ENCODE peak calls at places on chromosomes 1 and 21, in seven cellular contexts. One of them, this sample, is unnamed.

GRCh38 chr1:26610781-26611180 is 81.2 kb downstream of the RPS6KA1 start:
- DNase-seq in NCI-H345: no peak
- DNase-seq in bronchial epithelial cell: no peak
- DNase-seq in substantia nigra: no peak
- DNase-seq in NCI-H2171 treated with DMSO at 0.1 percent for 48 hours: no peak
- DNase-seq in NCI-H1105: no peak
- DNase-seq in stimulated activated CD8-positive, alpha-beta memory T cell treated with anti-CD3 and anti-CD28 coated beads, Interleukin-7, amount 100 ng/mL, for 1 hour: no peak
- DNase-seq in this sample: no peak

GRCh38 chr1:30422251-30422650 is 301.1 kb downstream of the MATN1 start:
- DNase-seq in NCI-H345: no peak
- DNase-seq in NCI-H2171 treated with DMSO at 0.1 percent for 48 hours: no peak
- DNase-seq in substantia nigra: no peak
- DNase-seq in stimulated activated CD8-positive, alpha-beta memory T cell treated with anti-CD3 and anti-CD28 coated beads, Interleukin-7, amount 100 ng/mL, for 1 hour: no peak
- DNase-seq in NCI-H1105: no peak
- DNase-seq in bronchial epithelial cell: no peak
- DNase-seq in this sample: no peak

GRCh38 chr1:30704765-30705509 is 18.4 kb downstream of the MATN1 start:
- DNase-seq in stimulated activated CD8-positive, alpha-beta memory T cell treated with anti-CD3 and anti-CD28 coated beads, Interleukin-7, amount 100 ng/mL, for 1 hour: no peak
- DNase-seq in NCI-H2171 treated with DMSO at 0.1 percent for 48 hours: no peak
- DNase-seq in substantia nigra: no peak
- DNase-seq in NCI-H345: no peak
- DNase-seq in NCI-H1105: no peak
- DNase-seq in bronchial epithelial cell: no peak
- DNase-seq in this sample: no peak

GRCh38 chr21:13937236-13937635 is 273.5 kb downstream of the LIPI start:
- DNase-seq in NCI-H1105: no peak
- DNase-seq in stimulated activated CD8-positive, alpha-beta memory T cell treated with anti-CD3 and anti-CD28 coated beads, Interleukin-7, amount 100 ng/mL, for 1 hour: no peak
- DNase-seq in NCI-H345: no peak
- DNase-seq in NCI-H2171 treated with DMSO at 0.1 percent for 48 hours: no peak
- DNase-seq in substantia nigra: no peak
- DNase-seq in bronchial epithelial cell: no peak
- DNase-seq in this sample: no peak

GRCh38 chr1:55476445-55477015 is 261.4 kb upstream of the USP24 start:
- DNase-seq in substantia nigra: no peak
- DNase-seq in bronchial epithelial cell: no peak
- DNase-seq in NCI-H2171 treated with DMSO at 0.1 percent for 48 hours: no peak
- DNase-seq in NCI-H1105: peak; percentile 61
- DNase-seq in stimulated activated CD8-positive, alpha-beta memory T cell treated with anti-CD3 and anti-CD28 coated beads, Interleukin-7, amount 100 ng/mL, for 1 hour: no peak
- DNase-seq in NCI-H345: no peak
- DNase-seq in this sample: no peak

GRCh38 chr1:84245566-84245965 is 55.9 kb upstream of the SAMD13 start:
- DNase-seq in substantia nigra: no peak
- DNase-seq in NCI-H345: no peak
- DNase-seq in NCI-H1105: no peak
- DNase-seq in bronchial epithelial cell: no peak
- DNase-seq in NCI-H2171 treated with DMSO at 0.1 percent for 48 hours: no peak
- DNase-seq in stimulated activated CD8-positive, alpha-beta memory T cell treated with anti-CD3 and anti-CD28 coated beads, Interleukin-7, amount 100 ng/mL, for 1 hour: no peak
- DNase-seq in this sample: no peak

GRCh38 chr1:190124068-190124467 is 353.6 kb downstream of the BRINP3 start:
- DNase-seq in stimulated activated CD8-positive, alpha-beta memory T cell treated with anti-CD3 and anti-CD28 coated beads, Interleukin-7, amount 100 ng/mL, for 1 hour: no peak
- DNase-seq in NCI-H2171 treated with DMSO at 0.1 percent for 48 hours: no peak
- DNase-seq in substantia nigra: no peak
- DNase-seq in NCI-H1105: no peak
- DNase-seq in NCI-H345: no peak
- DNase-seq in bronchial epithelial cell: no peak
- DNase-seq in this sample: no peak

GRCh38 chr21:42532466-42533181 is 19.0 kb downstream of the SLC37A1 start:
- DNase-seq in NCI-H345: no peak
- DNase-seq in substantia nigra: peak; percentile 50
- DNase-seq in NCI-H2171 treated with DMSO at 0.1 percent for 48 hours: no peak
- DNase-seq in NCI-H1105: no peak
- DNase-seq in bronchial epithelial cell: no peak
- DNase-seq in stimulated activated CD8-positive, alpha-beta memory T cell treated with anti-CD3 and anti-CD28 coated beads, Interleukin-7, amount 100 ng/mL, for 1 hour: no peak
- DNase-seq in this sample: no peak

GRCh38 chr1:3061981-3062615 is 6.9 kb upstream of the PRDM16 start:
- DNase-seq in bronchial epithelial cell: no peak
- DNase-seq in NCI-H2171 treated with DMSO at 0.1 percent for 48 hours: no peak
- DNase-seq in NCI-H345: no peak
- DNase-seq in stimulated activated CD8-positive, alpha-beta memory T cell treated with anti-CD3 and anti-CD28 coated beads, Interleukin-7, amount 100 ng/mL, for 1 hour: no peak
- DNase-seq in NCI-H1105: no peak
- DNase-seq in substantia nigra: no peak
- DNase-seq in this sample: no peak

GRCh38 chr1:119687391-119688079 is 24.2 kb upstream of the PHGDH start:
- DNase-seq in stimulated activated CD8-positive, alpha-beta memory T cell treated with anti-CD3 and anti-CD28 coated beads, Interleukin-7, amount 100 ng/mL, for 1 hour: no peak
- DNase-seq in bronchial epithelial cell: peak; percentile 90
- DNase-seq in NCI-H345: no peak
- DNase-seq in substantia nigra: no peak
- DNase-seq in NCI-H1105: no peak
- DNase-seq in NCI-H2171 treated with DMSO at 0.1 percent for 48 hours: no peak
- DNase-seq in this sample: no peak

GRCh38 chr1:27634166-27634981 is 611 bp downstream of the FGR start:
- DNase-seq in NCI-H345: no peak
- DNase-seq in substantia nigra: no peak
- DNase-seq in NCI-H2171 treated with DMSO at 0.1 percent for 48 hours: no peak
- DNase-seq in NCI-H1105: no peak
- DNase-seq in bronchial epithelial cell: no peak
- DNase-seq in stimulated activated CD8-positive, alpha-beta memory T cell treated with anti-CD3 and anti-CD28 coated beads, Interleukin-7, amount 100 ng/mL, for 1 hour: peak; percentile 23
- DNase-seq in this sample: no peak